ENCODE peak calls at places on chromosomes 11 and 22, in four cellular contexts. Y is IMR-90, U is H1, F is H9. G is an unnamed sample.

GRCh38 chr22:27995801-27996528 is 76.9 kb upstream of the PITPNB start:
- DNase-seq in Y (no peak), U (no peak), F (no peak), G (no peak)

GRCh38 chr11:60389279-60389910 is 6.9 kb upstream of the MS4A14 start:
- DNase-seq in Y (no peak), U (no peak), F (no peak), G (no peak)

GRCh38 chr11:94762208-94762607 is 5.9 kb upstream of the AMOTL1 start:
- DNase-seq in Y (no peak), U (no peak), F (no peak), G (peak; percentile 61)

GRCh38 chr11:2582436-2582931 is 117.3 kb downstream of the KCNQ1OT1 start:
- DNase-seq in Y (no peak), U (peak; percentile 37), F (peak; percentile 22), G (no peak)

GRCh38 chr22:22025320-22026156 is 43.0 kb upstream of the TOP3B start:
- DNase-seq in Y (no peak), U (no peak), F (no peak), G (no peak)

GRCh38 chr22:35561796-35562526 is 21.3 kb downstream of the RASD2 start:
- DNase-seq in Y (peak; percentile 84), U (no peak), F (peak; percentile 81), G (peak; percentile 90)

GRCh38 chr22:37782340-37783168 is 25.2 kb upstream of the GCAT start:
- DNase-seq in Y (peak; percentile 44), U (no peak), F (no peak), G (no peak)

GRCh38 chr11:6635082-6635932 is 16.1 kb upstream of the TPP1 start:
- DNase-seq in Y (peak; percentile 87), U (no peak), F (peak; percentile 31), G (no peak)

GRCh38 chr11:1482581-1483444 is 3.8 kb downstream of the MOB2 start:
- DNase-seq in Y (no peak), U (no peak), F (no peak), G (no peak)

DNA sequence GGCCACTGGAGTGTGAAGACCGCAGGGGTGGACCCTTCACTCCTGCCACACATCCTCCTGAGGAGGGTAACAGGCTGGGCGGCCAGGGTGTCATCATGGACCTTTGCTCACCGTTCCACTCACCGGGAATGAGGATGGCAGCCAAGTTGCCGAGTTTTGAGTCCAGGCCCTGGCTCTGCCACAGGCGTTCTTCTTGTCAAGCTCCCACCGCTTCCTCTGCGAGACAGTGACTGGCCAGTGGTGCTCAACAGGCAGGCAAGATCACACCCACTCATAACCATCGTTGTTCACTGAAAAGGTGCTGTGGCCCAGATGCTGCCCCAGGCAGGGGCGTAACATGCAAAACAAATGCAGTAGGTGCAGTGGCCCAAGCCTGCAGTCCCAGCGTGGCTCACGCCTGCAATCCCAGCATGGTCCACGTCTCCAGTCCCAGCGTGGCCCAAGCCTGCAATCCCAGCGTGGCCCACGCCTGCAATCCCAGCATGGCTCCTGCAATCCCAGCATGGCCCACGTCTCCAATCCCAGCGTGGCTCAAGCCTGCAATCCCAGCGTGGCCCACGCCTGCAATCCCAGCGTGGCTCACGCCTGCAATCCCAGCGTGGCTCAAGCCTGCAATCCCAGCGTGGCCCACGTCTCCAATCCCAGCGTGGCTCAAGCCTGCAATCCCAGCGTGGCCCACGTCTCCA is 5.0 kb upstream of the PANX2 start:
- DNase-seq in Y (no peak), U (no peak), F (no peak), G (no peak)
- H3K4me1 ChIP-seq in Y (no peaks in the 10 kb centered on the region), U (peaks cover 4% of the 10 kb centered on the region), F (no peaks in the 10 kb centered on the region), G (no peaks in the 10 kb centered on the region)

GRCh38 chr11:109708184-109708583 is 286.2 kb downstream of the C11orf87 start:
- DNase-seq in Y (no peak), U (no peak), F (no peak), G (no peak)

GRCh38 chr11:109704432-109704831 is 282.4 kb downstream of the C11orf87 start:
- DNase-seq in Y (no peak), U (no peak), F (no peak), G (no peak)

GRCh38 chr11:109707411-109707810 is 285.4 kb downstream of the C11orf87 start:
- DNase-seq in Y (no peak), U (no peak), F (no peak), G (no peak)

DNA sequence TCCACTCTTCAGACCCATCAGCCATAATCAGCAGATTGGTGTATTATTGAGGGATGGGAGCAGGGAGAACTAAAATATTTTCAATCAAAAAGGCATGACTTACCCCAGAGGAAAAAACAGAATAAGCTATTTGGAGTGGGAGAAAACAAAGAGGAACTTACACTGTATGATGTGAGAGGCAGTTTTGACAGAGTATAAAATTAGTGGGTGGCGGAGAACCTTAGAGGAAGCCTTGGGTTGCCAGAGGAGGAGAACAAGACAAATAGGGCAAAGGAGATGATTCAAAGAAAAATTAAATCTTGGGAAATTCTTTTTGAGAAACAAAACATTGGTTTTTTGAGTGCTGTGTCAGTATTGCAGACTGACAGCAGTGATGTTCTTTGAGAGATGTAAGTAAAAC is 284.9 kb downstream of the C11orf87 start:
- DNase-seq in Y (no peak), U (no peak), F (no peak), G (no peak)
- H3K56ac ChIP-seq in Y (no peak overlapping the region), U (no peak overlapping the region), F (no peak overlapping the region), G (no peak overlapping the region)

DNA sequence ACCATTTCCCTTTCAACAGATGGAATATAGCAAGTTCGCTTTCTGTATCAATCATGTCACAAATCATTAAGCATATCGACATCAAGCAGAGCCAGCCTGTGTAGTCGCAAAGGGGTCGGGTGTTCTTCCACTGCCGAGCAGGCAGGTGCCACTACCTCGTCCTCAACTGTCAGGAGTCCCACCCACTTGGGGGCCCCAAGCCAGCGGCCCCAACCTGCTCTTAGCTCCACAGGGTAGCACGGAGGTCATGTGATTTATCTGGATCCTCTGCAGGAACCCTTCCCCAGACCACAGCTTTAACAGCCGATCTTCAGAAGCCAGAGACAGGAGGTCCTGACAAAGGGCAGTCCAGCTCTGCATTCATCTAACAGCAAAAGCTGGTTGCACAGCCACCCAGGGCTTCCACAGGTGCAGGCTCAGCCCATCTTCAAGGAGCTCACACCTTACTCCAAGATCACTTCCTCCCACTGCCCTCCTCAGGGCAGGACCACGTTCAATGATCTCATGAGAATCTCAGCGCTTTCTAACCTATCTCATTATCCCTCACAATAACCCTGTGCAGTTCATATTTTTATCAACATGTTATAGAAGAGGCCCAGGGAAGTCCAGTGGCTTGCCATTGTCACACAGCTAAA is 110.2 kb downstream of the TRIM29 start:
- DNase-seq in Y (no peak), U (peak; percentile 20), F (peak; percentile 14), G (no peak)
- H2BK15ac ChIP-seq in Y (no peak overlapping the region), U (no peak overlapping the region), F (no peak overlapping the region), G (no peak overlapping the region)

GRCh38 chr22:39317756-39318506 is 1.5 kb downstream of the RPL3 start:
- DNase-seq in Y (peak; percentile 61), U (no peak), F (no peak), G (no peak)
- H3K4me1 ChIP-seq in Y (peaks cover 21% of the 10 kb centered on the region), U (peaks cover 21% of the 10 kb centered on the region), F (no peaks in the 10 kb centered on the region), G (no peaks in the 10 kb centered on the region)